ENCODE peak calls at places on chromosomes 5 and 9, in six cellular contexts. O is fibroblast of lung, K is right atrium auricular region, N is OCI-LY7, V is transverse colon, M is esophagus squamous epithelium. R is an unnamed sample.

GRCh38 chr9:109473329-109473728 is 24.8 kb downstream of the PTPN3 start:
- DNase-seq in M (no peak), K (no peak), O (no peak), V (no peak), N (no peak), R (no peak)

GRCh38 chr5:179168636-179169035 is 108.5 kb downstream of the ZNF354C start:
- DNase-seq in N (no peak), K (no peak), M (no peak), O (no peak), V (no peak), R (no peak)

GRCh38 chr9:110110154-110110553 is 97.8 kb downstream of the C9orf152 start:
- DNase-seq in N (peak), K (no peak), V (no peak), M (no peak), O (no peak), R (no peak)

GRCh38 chr9:114261026-114261425 is 61.9 kb upstream of the ORM1 start:
- DNase-seq in K (no peak), V (no peak), O (no peak), M (no peak), N (no peak), R (no peak)

GRCh38 chr5:141419074-141419880 is 1.6 kb upstream of the PCDHGA11 start:
- DNase-seq in K (no peak), N (no peak), M (no peak), O (no peak), V (no peak), R (no peak)

GRCh38 chr5:175288048-175288621 is 155.8 kb downstream of the DRD1 start:
- DNase-seq in O (peak), N (no peak), K (no peak), M (no peak), V (no peak), R (peak)

GRCh38 chr9:22483528-22484060 is 37.0 kb downstream of the DMRTA1 start:
- DNase-seq in V (no peak), O (no peak), M (no peak), N (no peak), K (no peak), R (no peak)

GRCh38 chr5:139903805-139904565 is 108.4 kb downstream of the PSD2 start:
- DNase-seq in M (no peak), V (no peak), O (no peak), N (no peak), K (no peak), R (no peak)

GRCh38 chr5:144187699-144188294 is 17.1 kb downstream of the KCTD16 start:
- DNase-seq in V (peak), M (peak), K (no peak), O (peak), N (peak), R (peak)

GRCh38 chr5:100479079-100479688 is 56.0 kb upstream of the FAM174A start:
- DNase-seq in O (peak), V (no peak), K (no peak), N (peak), M (no peak), R (peak)

GRCh38 chr5:126732716-126733115 is 44.2 kb upstream of the LMNB1 start:
- DNase-seq in N (no peak), K (peak), O (no peak), M (no peak), V (peak), R (no peak)

GRCh38 chr5:126015244-126016054 is 407.8 kb upstream of the GRAMD2B start:
- DNase-seq in V (no peak), K (no peak), M (no peak), N (no peak), O (peak), R (peak)

GRCh38 chr9:127540664-127541041 is 71.4 kb upstream of the STXBP1 start:
- DNase-seq in K (no peak), O (no peak), V (no peak), M (no peak), N (no peak), R (no peak)

GRCh38 chr9:21267806-21268657 is 28.2 kb upstream of the IFNA14 start:
- DNase-seq in O (no peak), K (no peak), M (no peak), V (no peak), N (no peak), R (no peak)

GRCh38 chr5:139492700-139493192 is 10.2 kb upstream of the STING1 start:
- DNase-seq in M (no peak), V (no peak), K (no peak), O (peak), N (no peak), R (no peak)

GRCh38 chr5:11468334-11469039 is 435.8 kb downstream of the CTNND2 start:
- DNase-seq in V (no peak), M (no peak), O (peak), N (no peak), K (no peak), R (peak)

GRCh38 chr5:124581866-124582650 is 164.4 kb downstream of the ZNF608 start:
- DNase-seq in M (no peak), V (no peak), N (no peak), O (peak), K (no peak), R (no peak)

GRCh38 chr5:171449426-171449825 is 30.0 kb downstream of the FGF18 start:
- DNase-seq in M (no peak), O (no peak), N (no peak), V (no peak), K (no peak), R (no peak)

GRCh38 chr5:93829346-93829745 is 87.9 kb upstream of the POU5F2 start:
- DNase-seq in O (peak), N (no peak), V (no peak), M (no peak), K (no peak), R (no peak)

GRCh38 chr5:74673011-74673790 is 11.8 kb upstream of the HEXB start:
- DNase-seq in K (no peak), M (no peak), O (peak), N (peak), V (no peak), R (no peak)

GRCh38 chr9:16138961-16139441 is 586.2 kb downstream of the CCDC171 start:
- DNase-seq in M (no peak), O (peak), V (no peak), K (peak), N (no peak), R (no peak)

GRCh38 chr9:128628471-128629048 is 28.1 kb downstream of the DYNC2I2 start:
- DNase-seq in V (peak), N (no peak), O (no peak), M (no peak), K (peak), R (no peak)

GRCh38 chr9:135077497-135078200 is 9.8 kb upstream of the OLFM1 start:
- DNase-seq in N (no peak), K (no peak), V (peak), O (peak), M (no peak), R (no peak)

GRCh38 chr5:170232786-170233185 is at the start of gene C5orf58:
- DNase-seq in M (no peak), V (no peak), K (no peak), N (no peak), O (no peak), R (no peak)

GRCh38 chr5:125125031-125125823 is 378.8 kb upstream of the ZNF608 start:
- DNase-seq in V (no peak), K (no peak), M (no peak), N (no peak), O (peak), R (no peak)

GRCh38 chr5:471750-472058 is 28.7 kb downstream of the EXOC3 start:
- DNase-seq in M (no peak), V (peak), O (no peak), K (no peak), N (peak), R (no peak)

GRCh38 chr9:7123743-7124142 is 366.0 kb downstream of the KDM4C start:
- DNase-seq in V (no peak), M (no peak), O (peak), K (no peak), N (no peak), R (no peak)

GRCh38 chr9:92774274-92774673 is 9.6 kb upstream of the BICD2 start:
- DNase-seq in N (no peak), V (no peak), M (no peak), O (peak), K (no peak), R (peak)

GRCh38 chr5:17080361-17080760 is 137.1 kb upstream of the BASP1 start:
- DNase-seq in N (no peak), V (no peak), K (no peak), M (no peak), O (no peak), R (no peak)

GRCh38 chr5:170774831-170775230 is 8.7 kb upstream of the GABRP start:
- DNase-seq in N (no peak), O (no peak), M (no peak), V (no peak), K (no peak), R (no peak)

GRCh38 chr9:89444212-89444611 is 53.7 kb downstream of the SEMA4D start:
- DNase-seq in M (no peak), O (no peak), V (peak), N (no peak), K (no peak), R (no peak)

GRCh38 chr5:82174128-82174918 is 103.8 kb downstream of the RPS23 start:
- DNase-seq in M (no peak), N (peak), K (peak), O (peak), V (peak), R (peak)

GRCh38 chr9:108049026-108049591 is 559.5 kb upstream of the KLF4 start:
- DNase-seq in N (no peak), O (peak), M (no peak), K (no peak), V (no peak), R (peak)

GRCh38 chr5:72152506-72152905 is 45.2 kb downstream of the MAP1B start:
- DNase-seq in M (no peak), K (no peak), N (no peak), O (peak), V (no peak), R (no peak)

GRCh38 chr5:37882636-37883035 is 42.8 kb upstream of the GDNF start:
- DNase-seq in N (no peak), V (no peak), K (no peak), M (no peak), O (peak), R (no peak)

GRCh38 chr5:60844429-60844890 is 391 bp upstream of the ELOVL7 start:
- DNase-seq in O (peak), V (no peak), K (no peak), N (no peak), M (no peak), R (peak)

GRCh38 chr5:163408311-163408923 is 29.0 kb upstream of the CCNG1 start:
- DNase-seq in M (no peak), V (peak), N (peak), K (peak), O (peak), R (peak)

GRCh38 chr9:133960568-133961129 is 31.5 kb downstream of the VAV2 start:
- DNase-seq in V (no peak), O (no peak), M (no peak), N (no peak), K (peak), R (peak)

GRCh38 chr9:138009016-138009415 is 131.4 kb downstream of the CACNA1B start:
- DNase-seq in O (no peak), V (no peak), K (peak), N (no peak), M (no peak), R (no peak)

GRCh38 chr5:156379198-156379597 is 52.2 kb downstream of the SGCD start:
- DNase-seq in V (no peak), M (no peak), N (no peak), K (no peak), O (no peak), R (peak)

GRCh38 chr5:142816577-142816976 is 46.4 kb downstream of the ARHGAP26 start:
- DNase-seq in K (no peak), O (peak), V (peak), N (no peak), M (no peak), R (no peak)

GRCh38 chr5:142813208-142813607 is 43.0 kb downstream of the ARHGAP26 start:
- DNase-seq in M (no peak), N (no peak), O (no peak), K (no peak), V (no peak), R (no peak)

GRCh38 chr5:142815469-142815868 is 45.3 kb downstream of the ARHGAP26 start:
- DNase-seq in N (no peak), O (no peak), V (no peak), M (no peak), K (no peak), R (no peak)

GRCh38 chr5:142811840-142812557 is 41.8 kb downstream of the ARHGAP26 start:
- DNase-seq in O (no peak), K (no peak), N (no peak), M (no peak), V (no peak), R (no peak)

DNA sequence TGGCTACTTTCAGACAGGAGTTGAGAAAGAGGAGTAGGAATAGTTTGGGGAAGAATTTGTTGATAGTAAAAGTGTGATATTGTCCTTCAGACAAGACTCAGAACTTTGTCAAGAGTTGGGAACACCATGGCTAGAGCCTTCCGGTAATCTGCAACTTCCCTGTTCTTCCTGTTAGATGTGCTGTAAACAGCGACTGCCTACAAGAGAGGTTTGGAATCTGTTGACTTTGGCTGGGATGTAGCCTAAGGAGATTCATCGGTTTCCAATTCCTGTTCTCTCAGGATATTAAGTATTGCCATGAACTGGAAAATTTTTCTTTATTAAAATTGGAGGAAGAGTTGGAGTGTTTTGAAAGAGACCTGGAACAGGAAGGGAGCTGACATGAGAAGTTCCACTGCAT is 43.9 kb downstream of the ARHGAP26 start:
- DNase-seq in M (no peak), O (no peak), K (no peak), N (no peak), V (no peak), R (no peak)
- TF ChIP-seq CTCF in M (no peak), O (no peak), K (no peak), N (no peak), V (no peak), R (no peak)

DNA sequence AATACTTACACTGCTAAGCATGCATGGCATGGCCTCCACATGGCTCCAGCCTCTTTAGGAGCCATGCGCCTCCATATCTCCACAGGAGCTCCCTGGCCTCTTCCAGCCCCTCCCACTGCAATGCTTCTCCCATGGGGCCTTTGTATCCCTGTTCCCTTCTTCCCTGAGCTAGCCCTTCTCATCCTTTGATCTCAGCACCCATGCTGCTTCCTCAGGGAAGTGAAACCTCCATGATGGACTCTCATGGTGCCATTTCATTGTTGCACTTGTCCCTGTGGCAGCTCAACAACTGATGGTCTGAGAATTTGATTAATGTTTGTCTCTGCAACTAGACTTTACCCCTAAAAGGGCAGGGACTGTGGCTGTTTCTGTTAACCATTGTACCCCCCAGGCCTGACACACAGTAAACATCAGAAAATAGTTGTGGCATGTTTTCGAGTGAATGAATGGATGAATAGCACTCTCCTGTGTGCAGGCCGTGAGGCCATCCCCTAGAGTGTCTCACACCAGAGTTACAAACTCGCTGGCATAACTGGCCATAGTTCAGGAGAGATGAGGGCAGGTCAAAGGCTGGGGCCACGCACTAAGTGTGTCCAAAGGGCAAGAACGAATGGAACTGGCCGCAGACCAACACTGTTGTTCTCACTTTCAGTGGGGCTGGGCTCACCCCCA is 6.6 kb downstream of the IDNK start:
- DNase-seq in O (no peak), V (peak), N (no peak), K (no peak), M (no peak), R (no peak)
- H3K27ac ChIP-seq in O (no peak), V (no peak), N (no peak), K (no peak), M (no peak), R (no peak)

GRCh38 chr9:29830815-29831214 is 2257.5 kb upstream of the C9orf72 start:
- DNase-seq in K (no peak), N (no peak), M (no peak), V (peak), O (peak), R (peak)
- TF ChIP-seq CTCF in K (no peak), N (peak), M (no peak), V (peak), O (no peak), R (peak)

GRCh38 chr5:98783051-98783649 is 9.7 kb downstream of the RGMB start:
- DNase-seq in N (no peak), K (no peak), M (no peak), O (no peak), V (no peak), R (no peak)
- H3K27ac ChIP-seq in N (no peak), K (no peak), M (peak), O (no peak), V (no peak), R (no peak)

GRCh38 chr5:42949348-42950090 is 90.6 kb downstream of the ANXA2R start:
- DNase-seq in M (peak), N (peak), O (peak), K (peak), V (peak), R (peak)
- TF ChIP-seq CTCF in M (no peak), N (peak), O (peak), K (no peak), V (peak), R (no peak)

GRCh38 chr9:118330191-118330986 is 626.2 kb downstream of the TLR4 start:
- DNase-seq in N (no peak), M (no peak), K (no peak), O (peak), V (no peak), R (no peak)
- H3K27ac ChIP-seq in N (no peak), M (no peak), K (no peak), O (no peak), V (no peak), R (no peak)

GRCh38 chr5:8057764-8058163 is 188.8 kb downstream of the MTRR start:
- DNase-seq in M (no peak), V (no peak), N (no peak), O (peak), K (no peak), R (no peak)

GRCh38 chr5:8058626-8059180 is 189.8 kb downstream of the MTRR start:
- DNase-seq in O (no peak), K (no peak), N (no peak), V (no peak), M (no peak), R (no peak)

GRCh38 chr5:8050616-8051015 is 181.7 kb downstream of the MTRR start:
- DNase-seq in K (no peak), M (no peak), O (no peak), N (no peak), V (no peak), R (no peak)

DNA sequence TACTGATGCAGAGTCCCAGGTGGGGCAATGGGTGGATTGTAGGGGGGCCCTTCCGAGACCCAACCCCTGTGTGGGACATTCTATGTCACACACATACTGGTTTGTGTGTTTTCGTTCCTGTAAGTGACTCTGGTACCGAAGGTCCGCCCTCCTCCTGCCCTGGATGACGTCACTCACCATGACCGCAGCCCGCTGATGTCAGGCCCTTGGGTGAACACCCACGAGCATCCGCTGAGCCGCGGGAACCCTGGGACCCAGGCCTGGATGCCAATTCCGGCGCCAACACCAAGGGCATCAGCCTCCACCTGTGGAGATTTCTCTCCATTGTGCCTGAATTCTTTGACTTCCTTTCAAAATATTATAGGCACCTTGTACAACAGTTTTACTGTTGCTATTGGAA is 184.3 kb downstream of the MTRR start:
- DNase-seq in N (no peak), V (no peak), K (no peak), O (no peak), M (no peak), R (no peak)
- TF ChIP-seq CTCF in N (no peak), V (no peak), K (no peak), O (no peak), M (no peak), R (no peak)

GRCh38 chr5:43702293-43702692 is 99.3 kb downstream of the NNT start:
- DNase-seq in V (no peak), O (no peak), M (no peak), K (no peak), N (no peak), R (no peak)
- H3K27ac ChIP-seq in V (no peak), O (no peak), M (no peak), K (no peak), N (no peak), R (no peak)

DNA sequence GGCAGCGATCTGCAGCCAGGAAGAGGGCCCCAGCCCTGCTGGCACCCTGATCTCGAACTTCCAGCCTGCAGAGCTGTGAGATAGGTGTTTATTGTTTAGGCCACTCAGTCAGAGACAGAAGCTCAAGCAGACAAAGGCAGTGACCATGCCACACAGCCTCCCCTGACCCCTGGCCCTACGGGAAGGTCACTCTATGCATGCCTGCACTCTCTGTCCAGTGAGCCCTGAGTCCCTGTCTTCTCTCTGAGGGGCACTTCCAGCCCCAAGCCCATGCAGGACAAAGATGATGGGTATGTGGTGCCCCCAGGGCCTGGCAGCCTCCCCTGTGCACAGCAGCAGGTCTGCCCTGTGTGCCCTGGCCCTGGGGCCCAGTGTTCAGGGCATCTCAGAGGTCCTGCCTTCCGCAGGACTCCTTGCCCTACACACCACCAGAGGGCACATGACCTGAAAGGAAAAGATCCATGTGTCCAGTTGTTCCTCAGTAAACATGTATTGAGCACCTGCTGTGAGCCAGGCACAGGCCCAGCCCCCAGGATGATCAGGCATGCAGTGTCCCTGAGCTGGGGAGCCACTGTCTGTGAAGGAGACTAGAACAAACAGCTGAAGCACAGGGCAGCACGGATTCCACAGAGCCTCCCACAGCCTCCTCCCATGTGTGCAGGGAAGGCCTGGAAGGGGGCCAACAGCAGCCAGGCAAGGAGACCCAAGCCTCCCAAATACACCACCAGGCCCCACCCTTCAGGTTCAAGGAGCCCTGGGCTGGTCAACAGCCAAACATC is 109.3 kb downstream of the ATPSCKMT start:
- DNase-seq in K (no peak), N (no peak), M (no peak), V (no peak), O (no peak), R (no peak)
- TF ChIP-seq CTCF in K (no peak), N (peak), M (no peak), V (no peak), O (peak), R (peak)